ENCODE peak calls at places on chromosome 17, in six cellular contexts. D is activated effector memory CD4-positive, alpha-beta T cell treated with Interleukin-2 at 50 U/mL for 16 hours; Y is activated CD8-positive, alpha-beta T cell treated with anti-CD3 and anti-CD28 coated beads, Interleukin-2, amount 10 ng/mL, durations not matched to agents 7 days and 5 days; H is OCI-LY7; P is esophagus squamous epithelium; Z is BJ. E is an unnamed sample.

GRCh38 chr17:58996968-58997367 is 109.7 kb downstream of the TRIM37 start:
- DNase-seq in P (no peak), H (no peak), Z (no peak), D (no peak), Y (no peak), E (no peak)

GRCh38 chr17:15076991-15077663 is 188.0 kb downstream of the PMP22 start:
- DNase-seq in P (no peak), D (no peak), H (no peak), Y (no peak), Z (no peak), E (no peak)

GRCh38 chr17:11608396-11608795 is 10.1 kb downstream of the DNAH9 start:
- DNase-seq in D (no peak), Z (no peak), Y (no peak), P (no peak), H (no peak), E (peak)

GRCh38 chr17:50259484-50260324 is 14.6 kb upstream of the TMEM92 start:
- DNase-seq in Z (no peak), Y (no peak), P (no peak), H (no peak), D (no peak), E (peak)

GRCh38 chr17:32626371-32626770 is 139.6 kb downstream of the CDK5R1 start:
- DNase-seq in Y (no peak), P (no peak), Z (no peak), H (no peak), D (no peak), E (no peak)

GRCh38 chr17:71361691-71362450 is 758.9 kb upstream of the SOX9 start:
- DNase-seq in P (no peak), H (no peak), D (no peak), Y (no peak), Z (no peak), E (no peak)

GRCh38 chr17:82748756-82749155 is 3.1 kb upstream of the TBCD start:
- DNase-seq in Y (no peak), D (no peak), H (no peak), Z (no peak), P (no peak), E (no peak)

GRCh38 chr17:39134878-39135277 is 16.6 kb downstream of the PLXDC1 start:
- DNase-seq in Z (no peak), P (no peak), D (no peak), Y (no peak), H (no peak), E (no peak)

GRCh38 chr17:8109669-8110455 is 8.5 kb downstream of the ALOXE3 start:
- DNase-seq in Z (no peak), D (peak), H (peak), Y (peak), P (no peak), E (peak)